ENCODE peak calls at places on chromosomes 12 and 14, in nine cellular contexts. T is fibroblast of the aortic adventitia, I is GM12878, H is mammary epithelial cell, U is IMR-90, G is astrocyte of the spinal cord, V is left lung, O is mesothelial cell of epicardium, W is breast epithelium. Y is an unnamed sample.

GRCh38 chr12:119804011-119804641 is 73.0 kb downstream of the CIT start:
- DNase-seq in T (peak), U (peak), H (peak), G (peak), V (peak), O (peak), I (no peak), W (no peak), Y (peak)

GRCh38 chr12:4275869-4276253 is 2.3 kb downstream of the CCND2 start:
- DNase-seq in V (no peak), T (no peak), H (no peak), O (no peak), U (no peak), I (no peak), G (no peak), W (no peak), Y (no peak)

GRCh38 chr12:53481957-53482586 is 17.2 kb downstream of the MAP3K12 start:
- DNase-seq in W (no peak), G (no peak), T (no peak), V (no peak), H (no peak), O (no peak), U (no peak), I (no peak), Y (no peak)

GRCh38 chr12:59182660-59183455 is 262.6 kb upstream of the LRIG3 start:
- DNase-seq in U (peak), I (no peak), T (no peak), V (no peak), H (no peak), O (no peak), G (no peak), W (no peak), Y (no peak)

GRCh38 chr12:66144796-66145754 is 14.5 kb upstream of the LLPH start:
- DNase-seq in I (no peak), T (peak), U (peak), V (no peak), W (no peak), H (peak), G (peak), O (no peak), Y (no peak)

GRCh38 chr12:14853966-14854365 is 10.6 kb upstream of the ART4 start:
- DNase-seq in G (no peak), U (no peak), O (no peak), I (no peak), H (no peak), T (peak), W (no peak), V (no peak), Y (peak)

GRCh38 chr14:68526420-68527105 is 266.3 kb downstream of the ZFP36L1 start:
- DNase-seq in W (no peak), O (no peak), V (peak), I (no peak), G (no peak), H (no peak), U (no peak), T (peak), Y (peak)

GRCh38 chr14:50955373-50956043 is 11.2 kb upstream of the PYGL start:
- DNase-seq in G (peak), W (peak), H (peak), O (no peak), I (no peak), T (peak), U (peak), V (peak), Y (no peak)

GRCh38 chr12:121238604-121239334 is 28.8 kb downstream of the P2RX4 start:
- DNase-seq in O (no peak), T (no peak), U (no peak), I (no peak), H (no peak), W (no peak), G (peak), V (peak), Y (no peak)

GRCh38 chr14:87600236-87600635 is 392.7 kb downstream of the GALC start:
- DNase-seq in T (no peak), U (no peak), O (no peak), W (no peak), H (no peak), G (no peak), V (no peak), I (no peak), Y (no peak)

GRCh38 chr12:118704517-118704916 is 276.8 kb upstream of the SRRM4 start:
- DNase-seq in H (no peak), I (no peak), G (no peak), V (no peak), W (no peak), O (no peak), T (no peak), U (no peak), Y (no peak)

GRCh38 chr12:79547735-79548347 is 142.9 kb downstream of the PAWR start:
- DNase-seq in T (peak), V (no peak), U (peak), H (no peak), I (peak), O (no peak), G (peak), W (no peak), Y (no peak)

GRCh38 chr12:88416786-88417185 is 163.5 kb downstream of the KITLG start:
- DNase-seq in I (no peak), V (no peak), T (no peak), W (no peak), H (no peak), U (no peak), G (no peak), O (no peak), Y (no peak)

GRCh38 chr14:75794615-75795038 is 133.6 kb downstream of the TTLL5 start:
- DNase-seq in T (peak), H (peak), U (peak), G (peak), V (no peak), I (no peak), O (no peak), W (no peak), Y (no peak)

GRCh38 chr12:19190292-19191031 is 60.9 kb downstream of the PLEKHA5 start:
- DNase-seq in T (peak), W (no peak), U (peak), V (no peak), H (peak), O (no peak), G (peak), I (no peak), Y (no peak)

GRCh38 chr12:93682846-93683261 is 5.7 kb downstream of the CRADD start:
- DNase-seq in T (no peak), W (no peak), O (no peak), G (no peak), U (no peak), I (no peak), H (no peak), V (no peak), Y (no peak)

GRCh38 chr12:94297876-94298520 is 149.6 kb downstream of the PLXNC1 start:
- DNase-seq in I (no peak), U (no peak), V (no peak), T (peak), G (no peak), H (no peak), O (no peak), W (no peak), Y (no peak)

DNA sequence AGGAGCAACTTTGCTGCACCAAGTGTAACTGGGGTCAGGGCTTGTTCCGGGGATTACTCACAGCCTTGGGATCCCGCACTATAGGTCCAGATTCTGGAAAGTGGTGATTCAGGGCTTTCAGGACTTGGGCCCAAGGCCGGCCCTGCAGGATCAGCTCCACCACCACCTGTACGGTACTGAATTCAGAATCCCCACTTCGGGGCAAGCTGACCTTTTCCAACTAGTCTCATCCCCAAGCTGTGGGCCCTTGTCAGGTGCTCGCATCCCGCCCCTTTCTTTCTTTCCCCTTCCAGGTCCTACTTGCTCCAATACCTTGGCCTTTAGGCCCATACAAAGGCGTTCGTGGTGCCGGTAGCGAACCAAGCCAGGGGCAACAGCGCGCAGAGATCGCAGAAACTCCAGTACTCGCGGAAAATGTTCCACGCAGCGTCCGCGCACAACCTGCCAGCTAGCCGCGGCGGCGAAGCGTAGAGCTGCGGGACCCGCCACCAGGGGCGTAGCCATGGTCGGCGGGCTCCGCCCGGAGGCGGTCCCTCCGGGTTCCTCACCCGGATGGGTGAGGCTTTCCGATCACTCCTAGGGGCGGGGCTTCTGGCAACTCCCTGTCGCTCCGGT is 487 bp downstream of the TINF2 start:
- DNase-seq in W (peak), V (peak), I (no peak), T (peak), O (peak), U (peak), H (peak), G (peak), Y (peak)
- TF ChIP-seq CTCF in W (peak), V (peak), I (peak), T (peak), O (peak), U (peak), H (peak), G (peak), Y (peak)

DNA sequence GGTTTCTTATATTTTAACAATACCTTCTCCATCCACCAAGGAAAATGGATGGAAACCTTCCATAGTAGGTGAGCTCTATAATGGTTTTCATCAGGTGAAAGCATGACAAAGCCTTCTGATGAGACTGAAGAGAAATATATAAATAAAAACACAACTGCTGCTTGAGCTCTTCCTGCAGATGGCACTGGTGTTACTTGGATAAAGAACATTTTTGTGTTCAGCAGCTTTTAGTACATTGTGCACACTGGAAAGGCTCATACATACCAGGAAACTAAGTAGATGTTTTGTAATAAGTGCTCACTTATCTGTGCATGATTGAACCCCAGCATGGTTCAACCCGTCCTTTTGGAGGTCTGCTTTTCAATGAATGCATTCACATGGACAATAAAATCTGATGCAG is 357.3 kb upstream of the MIS18BP1 start:
- DNase-seq in O (no peak), H (peak), I (no peak), V (no peak), T (no peak), G (peak), W (no peak), U (no peak), Y (no peak)
- TF ChIP-seq CTCF in O (peak), H (peak), I (no peak), V (peak), T (no peak), G (peak), W (no peak), U (peak), Y (peak)

DNA sequence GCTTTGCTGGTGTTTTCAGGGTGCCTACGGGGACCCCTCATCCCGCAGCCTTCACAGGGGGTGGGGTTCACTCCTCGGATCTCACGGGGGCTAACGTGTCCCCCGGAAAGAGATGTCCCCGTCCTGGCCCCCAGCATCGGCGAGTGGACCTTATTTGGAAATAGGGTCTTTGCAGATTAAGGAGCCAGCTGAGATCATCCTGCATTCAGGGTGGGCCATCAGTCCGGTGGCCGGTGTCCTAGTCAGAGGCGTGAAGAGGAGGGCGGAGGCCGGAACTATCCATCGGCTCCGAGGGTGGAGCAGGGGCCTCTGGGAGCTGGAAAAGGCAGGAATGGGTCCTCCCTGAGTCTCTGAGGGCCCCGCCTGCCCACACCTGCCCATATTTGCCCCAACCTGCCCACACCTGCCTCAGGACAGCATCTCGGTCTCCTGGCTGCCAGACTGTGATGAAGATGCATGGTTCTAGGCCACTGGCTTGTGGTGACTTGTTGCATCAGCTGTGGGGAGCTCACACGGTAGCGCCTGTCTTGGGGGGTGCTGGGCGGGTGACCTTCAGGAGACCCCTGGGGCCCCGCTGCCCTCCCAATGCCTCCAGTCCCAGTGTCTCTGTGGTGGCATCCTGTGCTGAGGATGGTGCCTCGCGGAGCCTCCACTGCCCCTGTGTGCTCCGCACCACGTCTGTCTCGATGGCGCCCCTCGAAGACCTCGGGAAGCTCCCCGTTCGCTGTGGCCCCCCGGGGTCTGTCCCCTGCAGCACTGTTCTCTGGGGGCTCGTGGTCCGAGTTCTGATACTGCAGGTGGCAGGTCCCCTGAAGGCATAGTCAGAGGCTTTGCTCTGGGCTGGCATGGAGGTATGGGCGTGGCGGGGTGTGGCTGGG is 14.7 kb downstream of the NOC4L start:
- DNase-seq in O (peak), U (no peak), W (no peak), I (no peak), T (no peak), V (peak), H (peak), G (no peak), Y (no peak)
- TF ChIP-seq CTCF in O (no peak), U (no peak), W (no peak), I (no peak), T (no peak), V (no peak), H (no peak), G (no peak), Y (no peak)

GRCh38 chr14:23057757-23058653 is 685 bp upstream of the CDH24 start:
- DNase-seq in W (peak), H (peak), V (peak), T (peak), U (peak), G (peak), O (peak), I (peak), Y (peak)
- TF ChIP-seq CTCF in W (peak), H (peak), V (peak), T (peak), U (peak), G (peak), O (peak), I (peak), Y (peak)

GRCh38 chr14:22713631-22713950 is 52.9 kb upstream of the OXA1L start:
- DNase-seq in T (no peak), I (no peak), G (no peak), U (no peak), H (no peak), W (no peak), V (no peak), O (no peak), Y (no peak)
- TF ChIP-seq CTCF in T (no peak), I (no peak), G (no peak), U (no peak), H (no peak), W (no peak), V (no peak), O (no peak), Y (no peak)

Y was measured in suprapubic skin.